ENCODE peak calls at places on chromosomes 2 and 18, in ten cellular contexts. N is endothelial cell, O is smooth muscle cell of the brain vasculature, W is frontal cortex, J is sciatic nerve, F is cerebellum, T is AG08396, U is iris pigment epithelial cell, B is foreskin melanocyte, G is neural crest cell. M is an unnamed sample.

GRCh38 chr18:43279015-43279758 is 1.9 kb upstream of the SYT4 start:
- DNase-seq in N (no peak), O (no peak), W (no peak), J (no peak), F (peak; percentile 88), T (no peak), U (peak; percentile 18), B (no peak), G (no peak), M (peak; percentile 10)

GRCh38 chr2:20966061-20966460 is 77.8 kb downstream of the APOB start:
- DNase-seq in N (no peak), O (no peak), W (no peak), J (no peak), F (no peak), T (no peak), U (no peak), B (no peak), G (no peak), M (no peak)

GRCh38 chr2:38217401-38218188 is 141.6 kb upstream of the CYP1B1 start:
- DNase-seq in N (no peak), O (no peak), W (no peak), J (no peak), F (no peak), T (no peak), U (no peak), B (no peak), G (no peak), M (no peak)

GRCh38 chr2:25331686-25332365 is 9.9 kb downstream of the DNMT3A start:
- DNase-seq in N (no peak), O (no peak), W (no peak), J (no peak), F (no peak), T (no peak), U (peak; percentile 31), B (no peak), G (no peak), M (no peak)

GRCh38 chr2:216700088-216700567 is 4.8 kb upstream of the IGFBP5 start:
- DNase-seq in N (no peak), O (no peak), W (no peak), J (no peak), F (no peak), T (no peak), U (no peak), B (no peak), G (no peak), M (no peak)

GRCh38 chr2:47014564-47015051 is 99.0 kb upstream of the MCFD2 start:
- DNase-seq in N (no peak), O (no peak), W (no peak), J (no peak), F (peak; percentile 80), T (no peak), U (no peak), B (no peak), G (no peak), M (no peak)

GRCh38 chr2:148914463-148914862 is 39.4 kb downstream of the KIF5C start:
- DNase-seq in N (no peak), O (no peak), W (no peak), J (no peak), F (peak; percentile 49), T (no peak), U (no peak), B (peak; percentile 59), G (no peak), M (no peak)

GRCh38 chr2:55861733-55862132 is 61.8 kb downstream of the EFEMP1 start:
- DNase-seq in N (no peak), O (no peak), W (no peak), J (peak; percentile 63), F (no peak), T (no peak), U (peak; percentile 57), B (no peak), G (no peak), M (no peak)

GRCh38 chr2:235010117-235010729 is 58.4 kb downstream of the SH3BP4 start:
- DNase-seq in N (no peak), O (no peak), W (no peak), J (no peak), F (no peak), T (no peak), U (no peak), B (no peak), G (no peak), M (no peak)

GRCh38 chr2:31235504-31235902 is 1.6 kb downstream of the EHD3 start:
- DNase-seq in N (no peak), O (peak; percentile 40), W (no peak), J (no peak), F (peak; percentile 58), T (peak; percentile 80), U (peak; percentile 91), B (peak; percentile 52), G (no peak), M (no peak)

GRCh38 chr2:186991766-186992417 is 142.9 kb upstream of the ZSWIM2 start:
- DNase-seq in N (no peak), O (no peak), W (no peak), J (no peak), F (no peak), T (no peak), U (peak; percentile 44), B (no peak), G (no peak), M (no peak)

GRCh38 chr2:46847185-46847710 is 68.4 kb downstream of the MCFD2 start:
- DNase-seq in N (no peak), O (peak; percentile 74), W (no peak), J (peak; percentile 93), F (peak; percentile 86), T (peak; percentile 84), U (peak; percentile 93), B (no peak), G (no peak), M (no peak)

GRCh38 chr2:168293766-168294165 is 46.4 kb upstream of the STK39 start:
- DNase-seq in N (no peak), O (no peak), W (no peak), J (no peak), F (no peak), T (no peak), U (no peak), B (no peak), G (no peak), M (no peak)

GRCh38 chr2:202307690-202308089 is 42.1 kb downstream of the NOP58 start:
- DNase-seq in N (no peak), O (no peak), W (no peak), J (no peak), F (no peak), T (no peak), U (no peak), B (no peak), G (no peak), M (peak; percentile 26)

GRCh38 chr2:40404500-40404899 is 47.4 kb downstream of the SLC8A1 start:
- DNase-seq in N (no peak), O (no peak), W (no peak), J (no peak), F (no peak), T (no peak), U (no peak), B (no peak), G (no peak), M (no peak)

GRCh38 chr2:237546040-237546875 is 20.1 kb upstream of the PRLH start:
- DNase-seq in N (no peak), O (no peak), W (no peak), J (peak; percentile 36), F (no peak), T (no peak), U (no peak), B (no peak), G (no peak), M (no peak)

GRCh38 chr2:217929757-217930707 is 72.8 kb downstream of the TNS1 start:
- DNase-seq in N (no peak), O (no peak), W (no peak), J (no peak), F (no peak), T (peak; percentile 52), U (peak; percentile 55), B (no peak), G (no peak), M (no peak)

GRCh38 chr18:23970161-23971153 is 44.1 kb upstream of the TTC39C start:
- DNase-seq in N (no peak), O (no peak), W (no peak), J (no peak), F (no peak), T (no peak), U (no peak), B (no peak), G (no peak), M (no peak)

GRCh38 chr2:223934870-223935269 is 10.3 kb downstream of the WDFY1 start:
- DNase-seq in N (no peak), O (no peak), W (no peak), J (no peak), F (no peak), T (no peak), U (no peak), B (no peak), G (no peak), M (no peak)

GRCh38 chr2:217893440-217893839 is 109.4 kb downstream of the TNS1 start:
- DNase-seq in N (no peak), O (no peak), W (no peak), J (no peak), F (no peak), T (no peak), U (no peak), B (no peak), G (no peak), M (no peak)

GRCh38 chr2:238380785-238381184 is 45.9 kb upstream of the ASB1 start:
- DNase-seq in N (no peak), O (no peak), W (no peak), J (no peak), F (no peak), T (peak; percentile 55), U (peak; percentile 60), B (no peak), G (no peak), M (no peak)